ENCODE peak calls at places on chromosomes 13 and 19, in four cellular contexts. F, E, S and Z are unnamed samples.

GRCh38 chr19:48613024-48613851 is 1.6 kb downstream of the FAM83E start:
- DNase-seq in F (peak), E (no peak), S (no peak), Z (no peak)

GRCh38 chr19:610071-610800 is 20.6 kb downstream of the HCN2 start:
- DNase-seq in F (no peak), E (no peak), S (no peak), Z (no peak)

GRCh38 chr19:5903054-5903501 is 512 bp downstream of the NDUFA11 start:
- DNase-seq in F (no peak), E (peak), S (peak), Z (peak)

GRCh38 chr19:49058592-49058991 is 1.0 kb upstream of the CGB7 start:
- DNase-seq in F (no peak), E (peak), S (peak), Z (no peak)

GRCh38 chr19:11964496-11964857 is 363 bp upstream of the ZNF763 start:
- DNase-seq in F (peak), E (no peak), S (no peak), Z (no peak)

GRCh38 chr19:2055871-2056809 is 5.1 kb upstream of the MKNK2 start:
- DNase-seq in F (peak), E (peak), S (peak), Z (peak)

GRCh38 chr19:42255766-42256750 is 1.1 kb upstream of the ERF start:
- DNase-seq in F (peak), E (no peak), S (peak), Z (peak)

GRCh38 chr19:38060346-38060745 is 153.3 kb downstream of the SIPA1L3 start:
- DNase-seq in F (no peak), E (no peak), S (no peak), Z (no peak)

GRCh38 chr19:827710-828321 is at the start of gene AZU1:
- DNase-seq in F (peak), E (no peak), S (no peak), Z (no peak)

GRCh38 chr13:60351816-60352215 is 45.2 kb upstream of the TDRD3 start:
- DNase-seq in F (no peak), E (no peak), S (peak), Z (no peak)

GRCh38 chr13:91652389-91652788 is 254.0 kb downstream of the GPC5 start:
- DNase-seq in F (no peak), E (no peak), S (no peak), Z (no peak)

GRCh38 chr13:49351871-49352270 is 92.0 kb downstream of the CAB39L start:
- DNase-seq in F (no peak), E (peak), S (peak), Z (no peak)
- H3K4me3 ChIP-seq in F (no peak), E (no peak), S (no peak), Z (no peak)

GRCh38 chr19:4361152-4362037 is 18.0 kb downstream of the MPND start:
- DNase-seq in F (no peak), E (no peak), S (peak), Z (no peak)

GRCh38 chr19:4363571-4364304 is 20.4 kb downstream of the MPND start:
- DNase-seq in F (no peak), E (no peak), S (no peak), Z (no peak)

GRCh38 chr19:4362038-4362828 is 18.9 kb downstream of the MPND start:
- DNase-seq in F (no peak), E (no peak), S (no peak), Z (no peak)

GRCh38 chr19:4360641-4361151 is 17.3 kb downstream of the MPND start:
- DNase-seq in F (no peak), E (no peak), S (no peak), Z (no peak)

GRCh38 chr19:4362871-4363545 is 19.6 kb downstream of the MPND start:
- DNase-seq in F (no peak), E (no peak), S (no peak), Z (no peak)
- TF ChIP-seq CTCF in F (no peak), E (no peak), S (no peak), Z (peak)

GRCh38 chr13:33292712-33293111 is 7.2 kb upstream of the STARD13 start:
- DNase-seq in F (no peak), E (no peak), S (no peak), Z (no peak)
- H3K4me3 ChIP-seq in F (peak), E (no peak), S (no peak), Z (no peak)

GRCh38 chr19:39517432-39517831 is 2.5 kb downstream of the SELENOV start:
- DNase-seq in F (no peak), E (no peak), S (no peak), Z (no peak)

GRCh38 chr19:39512964-39513363 is 2.0 kb upstream of the SELENOV start:
- DNase-seq in F (no peak), E (no peak), S (no peak), Z (no peak)

GRCh38 chr19:39516270-39516669 is 1.3 kb downstream of the SELENOV start:
- DNase-seq in F (no peak), E (no peak), S (no peak), Z (no peak)

GRCh38 chr19:39515551-39516191 is 732 bp downstream of the SELENOV start:
- DNase-seq in F (no peak), E (no peak), S (no peak), Z (no peak)

DNA sequence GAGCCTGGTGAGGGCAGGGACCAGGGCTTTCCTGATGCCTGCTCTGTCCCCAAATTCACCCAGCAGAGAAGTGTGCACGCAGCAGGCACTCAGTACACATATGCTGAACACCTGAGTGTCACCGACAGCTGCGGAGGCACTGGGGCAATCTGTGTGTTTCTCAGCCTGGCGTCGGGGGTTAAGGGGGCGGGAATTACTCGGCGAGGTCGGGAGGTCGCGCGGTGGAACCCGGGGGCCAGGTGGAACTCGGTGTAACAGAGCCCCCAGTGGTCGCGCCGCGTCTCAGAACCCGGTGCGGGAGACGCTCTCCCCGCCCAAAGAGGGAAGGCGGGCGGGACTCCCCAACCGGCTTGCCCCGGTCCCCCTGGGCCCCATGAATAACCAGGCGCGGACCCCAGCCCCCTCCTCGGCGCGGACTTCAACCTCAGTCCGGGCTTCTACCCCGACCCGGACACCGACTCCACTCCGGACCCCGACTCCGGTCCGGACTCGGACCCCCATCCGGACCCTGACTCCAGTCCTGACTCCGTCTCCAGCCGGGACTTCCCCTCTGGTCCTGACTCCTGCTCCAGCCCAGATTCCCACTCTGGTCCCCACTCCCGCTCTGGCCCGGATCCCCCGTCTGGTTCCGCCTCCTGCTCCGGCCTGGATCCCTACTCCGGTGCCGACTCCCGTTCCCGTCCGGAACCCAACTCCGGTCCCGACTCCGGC is at the start of gene SELENOV:
- DNase-seq in F (no peak), E (no peak), S (no peak), Z (no peak)
- TF ChIP-seq CTCF in F (peak), E (no peak), S (no peak), Z (no peak)

DNA sequence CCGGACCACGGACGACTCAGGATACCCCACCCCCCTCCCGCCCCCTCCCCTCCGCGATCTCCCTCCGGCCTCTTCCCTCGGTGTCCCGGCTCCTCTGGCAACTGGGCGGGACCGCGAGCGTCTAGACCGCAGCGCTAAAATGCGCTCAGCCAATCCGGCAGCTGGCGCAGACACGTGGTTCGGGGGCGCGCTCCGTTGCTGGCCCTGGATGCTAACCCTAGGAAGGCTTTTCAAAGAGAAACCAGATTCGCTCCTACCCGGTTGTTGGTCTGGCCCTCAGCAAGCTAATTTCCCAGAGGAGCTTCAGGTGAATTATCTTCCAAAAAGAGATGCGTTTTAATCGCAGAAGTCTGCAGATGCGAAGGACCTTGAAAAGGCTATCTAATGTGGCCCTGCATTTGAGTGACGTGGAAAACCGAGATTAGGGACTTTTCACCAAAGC is at the start of gene DZIP1:
- DNase-seq in F (peak), E (peak), S (peak), Z (peak)
- H3K4me3 ChIP-seq in F (peak), E (peak), S (peak), Z (peak)

DNA sequence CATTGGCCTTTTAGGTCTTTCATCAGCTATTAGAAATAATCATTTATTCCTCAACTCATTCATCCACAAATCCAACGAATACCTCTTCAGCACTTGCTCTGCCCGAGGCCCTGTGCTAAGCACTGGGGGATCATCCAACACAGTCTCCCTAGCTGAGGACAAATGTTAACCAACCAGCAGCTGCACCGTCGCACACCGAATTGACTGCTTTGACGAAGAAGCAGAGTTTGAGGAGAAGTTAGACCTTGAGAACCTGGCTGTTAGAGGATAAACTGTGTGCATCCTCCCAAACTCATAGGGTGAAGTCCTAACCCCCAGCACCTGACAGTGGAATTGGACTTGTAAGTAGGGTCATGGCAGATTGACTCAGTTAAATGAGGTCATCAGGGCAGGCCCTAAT is 170.9 kb downstream of the USP12 start:
- DNase-seq in F (no peak), E (no peak), S (no peak), Z (no peak)
- TF ChIP-seq CTCF in F (no peak), E (no peak), S (no peak), Z (no peak)

GRCh38 chr19:55257461-55258411 is 1.1 kb downstream of the PPP6R1 start:
- DNase-seq in F (no peak), E (no peak), S (no peak), Z (peak)

GRCh38 chr19:55254625-55254977 is 4.2 kb downstream of the PPP6R1 start:
- DNase-seq in F (no peak), E (no peak), S (no peak), Z (no peak)

GRCh38 chr19:55256562-55257460 is 2.0 kb downstream of the PPP6R1 start:
- DNase-seq in F (no peak), E (no peak), S (no peak), Z (peak)

GRCh38 chr19:55253842-55254624 is 4.8 kb downstream of the PPP6R1 start:
- DNase-seq in F (peak), E (no peak), S (no peak), Z (no peak)

DNA sequence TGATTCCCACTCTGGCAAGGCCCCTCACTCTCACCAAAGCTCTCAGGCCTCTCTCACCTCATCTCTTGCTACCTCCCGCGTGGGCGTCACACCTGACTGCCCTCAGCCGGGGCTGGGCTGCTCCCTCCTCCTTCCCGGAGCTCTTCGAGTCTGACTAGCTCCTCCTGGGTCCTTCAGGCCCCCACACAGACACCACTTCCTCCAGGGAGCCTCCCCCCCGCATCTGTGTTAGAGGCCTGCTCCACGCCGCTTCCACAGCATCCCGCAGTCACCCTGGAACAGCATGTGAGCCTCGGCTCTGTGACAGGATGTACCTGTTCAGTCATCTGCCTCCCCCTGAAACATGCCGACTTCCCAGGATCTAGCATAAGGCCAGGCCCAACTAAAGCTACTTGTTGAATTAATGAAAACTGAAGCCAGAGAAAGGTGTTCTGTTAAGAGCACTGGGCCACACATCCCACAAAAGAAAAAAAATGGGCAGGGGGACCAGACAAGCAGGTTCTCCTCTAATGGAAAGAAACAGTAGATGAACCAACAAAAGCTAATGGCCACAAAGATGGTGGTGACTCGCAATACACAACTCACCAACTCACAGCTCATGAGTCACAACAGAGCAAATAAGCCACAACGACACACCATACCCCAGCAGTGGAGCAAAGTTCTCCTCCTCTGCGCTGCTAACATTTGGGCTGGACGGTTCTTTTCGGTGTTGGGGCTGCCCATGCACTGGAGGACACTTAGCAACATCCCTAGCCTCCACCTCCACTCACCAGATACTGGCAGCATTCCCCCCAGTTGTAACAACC is 3.0 kb downstream of the PPP6R1 start:
- DNase-seq in F (no peak), E (peak), S (peak), Z (peak)
- H3K4me3 ChIP-seq in F (peak), E (peak), S (no peak), Z (peak)

GRCh38 chr19:13366529-13367143 is 139.6 kb downstream of the CACNA1A start:
- DNase-seq in F (no peak), E (peak), S (peak), Z (peak)
- TF ChIP-seq CTCF in F (no peak), E (peak), S (peak), Z (peak)

GRCh38 chr13:41056996-41057711 is 4.2 kb upstream of the WBP4 start:
- DNase-seq in F (no peak), E (no peak), S (no peak), Z (no peak)
- H3K4me3 ChIP-seq in F (no peak), E (no peak), S (no peak), Z (no peak)